ENCODE peak calls at places on chromosomes 1 and 21, in four cellular contexts. Q is left lung, R is uterus, W is spleen. A is an unnamed sample. For H3K27me3, the result is how much of the 10 kb centered on the place peaks cover.

GRCh38 chr21:35232545-35233176 is 183.6 kb upstream of the RUNX1 start:
- DNase-seq in Q (no peak), R (no peak), W (no peak), A (peak)

GRCh38 chr1:2570261-2570794 is 14.2 kb downstream of the TNFRSF14 start:
- DNase-seq in Q (no peak), R (no peak), W (no peak), A (no peak)

GRCh38 chr1:7687411-7687810 is 83.7 kb upstream of the VAMP3 start:
- DNase-seq in Q (peak), R (no peak), W (peak), A (no peak)

GRCh38 chr1:240008298-240008697 is 83.4 kb upstream of the FMN2 start:
- DNase-seq in Q (no peak), R (no peak), W (no peak), A (no peak)

GRCh38 chr1:29624320-29624719 is 388.0 kb downstream of the PTPRU start:
- DNase-seq in Q (no peak), R (no peak), W (no peak), A (no peak)

GRCh38 chr21:38289697-38290096 is 32.9 kb downstream of the KCNJ15 start:
- DNase-seq in Q (no peak), R (no peak), W (no peak), A (peak)

GRCh38 chr1:210292276-210292851 is 36.3 kb upstream of the HHAT start:
- DNase-seq in Q (peak), R (peak), W (peak), A (no peak)

GRCh38 chr1:24111264-24111997 is 504 bp downstream of the MYOM3 start:
- DNase-seq in Q (no peak), R (no peak), W (peak), A (no peak)

GRCh38 chr1:53733975-53734649 is 4.9 kb downstream of the GLIS1 start:
- DNase-seq in Q (no peak), R (no peak), W (no peak), A (no peak)

GRCh38 chr21:46129846-46130651 is 25.3 kb downstream of the FTCD start:
- DNase-seq in Q (peak), R (peak), W (peak), A (no peak)

GRCh38 chr1:51569284-51570062 is 47.4 kb upstream of the OSBPL9 start:
- DNase-seq in Q (no peak), R (no peak), W (no peak), A (peak)

GRCh38 chr1:196910208-196910607 is 22.4 kb downstream of the CFHR4 start:
- DNase-seq in Q (no peak), R (no peak), W (no peak), A (no peak)
- TF ChIP-seq CTCF in Q (no peak), R (no peak), W (no peak), A (peak)

DNA sequence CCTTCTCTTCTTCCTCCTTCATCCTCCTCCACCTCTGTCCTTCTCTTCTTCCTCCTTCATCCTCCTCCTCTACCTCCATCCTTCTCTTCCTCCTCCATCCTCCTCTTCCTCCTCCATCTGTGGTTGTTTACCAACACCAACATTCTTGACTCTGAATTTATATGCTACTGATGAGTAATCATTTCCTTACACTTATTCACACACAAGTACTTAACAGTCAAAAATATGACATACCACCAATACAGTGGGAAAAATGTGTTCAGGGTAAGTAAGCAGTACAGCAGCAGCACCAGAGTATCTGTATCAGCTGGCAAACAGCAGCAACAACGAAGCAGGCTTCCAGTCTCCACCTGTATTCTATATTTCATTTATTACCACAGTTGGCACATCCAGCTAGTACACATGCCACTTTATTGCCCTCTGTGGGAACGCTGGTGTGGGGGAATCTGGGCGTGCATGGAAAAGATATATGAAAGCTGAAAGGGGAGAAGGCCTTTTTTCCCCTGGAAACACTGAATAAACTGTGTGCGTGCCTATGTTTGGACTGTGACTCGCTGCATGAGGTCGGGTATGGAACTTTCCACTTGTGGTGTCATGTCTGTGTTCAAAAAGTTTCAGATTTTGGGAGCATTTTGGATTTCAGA is 16.0 kb downstream of the ADSS2 start:
- DNase-seq in Q (no peak), R (no peak), W (no peak), A (no peak)
- H3K4me3 ChIP-seq in Q (no peak), R (no peak), W (no peak), A (no peak)

GRCh38 chr1:218363141-218363540 is 18.0 kb downstream of the TGFB2 start:
- DNase-seq in Q (no peak), R (no peak), W (no peak), A (no peak)
- H3K27me3 ChIP-seq in Q (under half), R (under half), W (under half), A (under half)

GRCh38 chr21:40512590-40512989 is 334.4 kb downstream of the DSCAM start:
- DNase-seq in Q (no peak), R (no peak), W (no peak), A (no peak)
- TF ChIP-seq CTCF in Q (no peak), R (no peak), W (peak), A (peak)

GRCh38 chr21:14603202-14603601 is 57.1 kb upstream of the SAMSN1 start:
- DNase-seq in Q (no peak), R (no peak), W (no peak), A (peak)
- H3K4me3 ChIP-seq in Q (no peak), R (no peak), W (no peak), A (no peak)

GRCh38 chr21:42548687-42549406 is 35.2 kb downstream of the SLC37A1 start:
- DNase-seq in Q (peak), R (no peak), W (peak), A (no peak)
- H3K27me3 ChIP-seq in Q (under half), R (under half), W (under half), A (under half)

A was measured in kidney epithelial cell.